ENCODE peak calls at places on chromosomes 5 and 9, in four cellular contexts. One of them, this sample, is unnamed.

GRCh38 chr5:179668404-179668803 is 12.4 kb downstream of the CBY3 start:
- DNase-seq in activated naive CD4-positive, alpha-beta T cell treated with anti-CD3 and anti-CD28 coated beads, Interleukin-2, amount 50 U/mL, for 16 hours: peak
- DNase-seq in coronary artery: no peak
- DNase-seq in GM12865: peak
- DNase-seq in this sample: peak

GRCh38 chr9:100150209-100150608 is 51.2 kb downstream of the INVS start:
- DNase-seq in activated naive CD4-positive, alpha-beta T cell treated with anti-CD3 and anti-CD28 coated beads, Interleukin-2, amount 50 U/mL, for 16 hours: no peak
- DNase-seq in coronary artery: no peak
- DNase-seq in GM12865: no peak
- DNase-seq in this sample: peak

GRCh38 chr9:129253820-129254381 is 75.8 kb upstream of the IER5L start:
- DNase-seq in activated naive CD4-positive, alpha-beta T cell treated with anti-CD3 and anti-CD28 coated beads, Interleukin-2, amount 50 U/mL, for 16 hours: no peak
- DNase-seq in coronary artery: peak
- DNase-seq in GM12865: no peak
- DNase-seq in this sample: no peak

GRCh38 chr9:84146893-84147705 is 166.5 kb downstream of the RMI1 start:
- DNase-seq in activated naive CD4-positive, alpha-beta T cell treated with anti-CD3 and anti-CD28 coated beads, Interleukin-2, amount 50 U/mL, for 16 hours: no peak
- DNase-seq in coronary artery: no peak
- DNase-seq in GM12865: no peak
- DNase-seq in this sample: peak

GRCh38 chr5:29550523-29550922 is 1643.0 kb upstream of the CDH6 start:
- DNase-seq in activated naive CD4-positive, alpha-beta T cell treated with anti-CD3 and anti-CD28 coated beads, Interleukin-2, amount 50 U/mL, for 16 hours: no peak
- DNase-seq in coronary artery: no peak
- DNase-seq in GM12865: no peak
- DNase-seq in this sample: no peak

GRCh38 chr9:13597427-13597826 is 317.9 kb upstream of the MPDZ start:
- DNase-seq in activated naive CD4-positive, alpha-beta T cell treated with anti-CD3 and anti-CD28 coated beads, Interleukin-2, amount 50 U/mL, for 16 hours: no peak
- DNase-seq in coronary artery: no peak
- DNase-seq in GM12865: no peak
- DNase-seq in this sample: no peak

GRCh38 chr9:123678038-123678877 is 251.7 kb downstream of the DENND1A start:
- DNase-seq in activated naive CD4-positive, alpha-beta T cell treated with anti-CD3 and anti-CD28 coated beads, Interleukin-2, amount 50 U/mL, for 16 hours: no peak
- DNase-seq in coronary artery: no peak
- DNase-seq in GM12865: no peak
- DNase-seq in this sample: peak

GRCh38 chr5:168104811-168105481 is 186.5 kb upstream of the WWC1 start:
- DNase-seq in activated naive CD4-positive, alpha-beta T cell treated with anti-CD3 and anti-CD28 coated beads, Interleukin-2, amount 50 U/mL, for 16 hours: no peak
- DNase-seq in coronary artery: no peak
- DNase-seq in GM12865: no peak
- DNase-seq in this sample: no peak